ENCODE peak calls at places on chromosomes 3 and 15, in seven cellular contexts. D is stomach, E is esophagus squamous epithelium, X is transverse colon, S is GM12892, H is suprapubic skin, T is adrenal gland. I is an unnamed sample.

GRCh38 chr15:66875588-66876422 is 173.8 kb downstream of the SMAD6 start:
- DNase-seq in E (no peak), X (no peak), H (no peak), D (no peak), S (no peak), T (no peak), I (peak)

GRCh38 chr15:20348900-20349773 is 192.5 kb downstream of the GOLGA6L6 start:
- DNase-seq in E (no peak), X (no peak), H (peak), T (no peak), S (no peak), D (peak), I (no peak)

GRCh38 chr3:119292666-119293065 is 1.5 kb upstream of the ARHGAP31 start:
- DNase-seq in S (peak), X (no peak), T (no peak), D (no peak), H (no peak), E (no peak), I (no peak)

GRCh38 chr3:52423214-52423613 is 21.7 kb downstream of the SEMA3G start:
- DNase-seq in S (no peak), X (no peak), D (no peak), H (peak), E (no peak), T (no peak), I (no peak)

GRCh38 chr3:170233532-170233931 is 11.3 kb downstream of the PRKCI start:
- DNase-seq in X (peak), E (no peak), H (no peak), T (no peak), D (peak), S (no peak), I (no peak)

GRCh38 chr15:71133734-71134464 is 18.6 kb downstream of the THSD4 start:
- DNase-seq in X (no peak), H (no peak), T (peak), S (no peak), E (no peak), D (no peak), I (no peak)

GRCh38 chr3:13343601-13344000 is 76.5 kb downstream of the NUP210 start:
- DNase-seq in D (no peak), X (no peak), H (no peak), S (no peak), T (no peak), E (no peak), I (no peak)

GRCh38 chr3:25433868-25434267 is 5.8 kb downstream of the RARB start:
- DNase-seq in H (no peak), T (peak), E (no peak), D (no peak), X (no peak), S (no peak), I (no peak)

GRCh38 chr15:80514071-80514780 is 110.0 kb downstream of the ARNT2 start:
- DNase-seq in S (no peak), H (no peak), X (no peak), E (no peak), T (no peak), D (no peak), I (no peak)

GRCh38 chr3:133591271-133591742 is 17.8 kb downstream of the CDV3 start:
- DNase-seq in E (no peak), D (no peak), T (no peak), H (no peak), S (no peak), X (no peak), I (no peak)

GRCh38 chr15:82046668-82047492 is 1.1 kb upstream of the MEX3B start:
- DNase-seq in D (peak), T (peak), X (peak), S (peak), E (peak), H (peak), I (peak)
- TF ChIP-seq POLR2A in D (no peak), T (peak), X (peak), S (no peak), E (peak), H (peak), I (no peak)

GRCh38 chr15:39095218-39095879 is 485.5 kb upstream of the THBS1 start:
- DNase-seq in H (no peak), E (no peak), T (no peak), X (no peak), S (no peak), D (no peak), I (no peak)

GRCh38 chr15:39100106-39100505 is 480.8 kb upstream of the THBS1 start:
- DNase-seq in D (no peak), H (no peak), X (no peak), T (no peak), E (no peak), S (no peak), I (no peak)

GRCh38 chr15:39099524-39099923 is 481.4 kb upstream of the THBS1 start:
- DNase-seq in E (no peak), T (no peak), D (no peak), S (no peak), X (no peak), H (no peak), I (no peak)

GRCh38 chr15:39094116-39094515 is 486.8 kb upstream of the THBS1 start:
- DNase-seq in T (no peak), X (no peak), H (no peak), S (no peak), E (no peak), D (no peak), I (no peak)

GRCh38 chr15:39096608-39097007 is 484.3 kb upstream of the THBS1 start:
- DNase-seq in S (no peak), D (no peak), X (no peak), H (no peak), T (no peak), E (no peak), I (no peak)
- TF ChIP-seq POLR2A in S (no peak), D (no peak), X (no peak), H (no peak), T (no peak), E (no peak), I (no peak)

DNA sequence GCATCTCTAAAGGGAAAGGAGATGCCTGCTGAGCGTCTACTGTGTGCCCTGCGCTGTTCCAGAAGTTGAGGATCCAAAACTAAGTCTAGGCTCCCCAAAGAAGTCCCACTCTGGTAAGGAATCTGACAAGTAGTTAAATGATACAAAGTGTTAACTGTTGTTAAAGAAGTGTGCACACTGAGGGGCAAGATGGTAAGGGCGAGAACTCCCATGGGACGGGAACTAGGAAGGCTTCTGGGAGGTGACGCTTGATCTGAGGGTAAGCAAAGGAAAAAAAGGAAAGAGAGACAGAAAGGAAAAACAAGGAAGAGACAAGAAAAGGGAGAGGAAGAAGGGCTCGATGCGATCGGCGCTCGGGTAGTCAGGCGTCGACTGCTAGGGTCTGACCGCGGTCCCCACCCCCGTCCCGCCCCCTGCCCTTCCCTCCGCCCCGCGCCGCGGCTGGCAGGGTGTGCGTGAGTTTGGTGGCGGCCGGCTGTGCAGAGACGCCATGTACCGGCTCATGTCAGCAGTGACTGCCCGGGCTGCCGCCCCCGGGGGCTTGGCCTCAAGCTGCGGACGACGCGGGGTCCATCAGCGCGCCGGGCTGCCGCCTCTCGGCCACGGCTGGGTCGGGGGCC is at the start of gene LACTB:
- DNase-seq in X (peak), S (peak), E (peak), H (peak), D (peak), T (peak), I (peak)
- TF ChIP-seq POLR2A in X (peak), S (peak), E (peak), H (no peak), D (no peak), T (peak), I (no peak)

GRCh38 chr15:55859681-55860080 is 116.7 kb upstream of the PRTG start:
- DNase-seq in E (no peak), S (no peak), T (no peak), H (no peak), X (no peak), D (no peak), I (no peak)
- TF ChIP-seq POLR2A in E (no peak), S (no peak), T (no peak), H (no peak), X (no peak), D (no peak), I (no peak)

GRCh38 chr3:141455603-141456327 is 31.1 kb upstream of the RASA2 start:
- DNase-seq in E (no peak), X (no peak), T (no peak), H (no peak), D (no peak), S (no peak), I (no peak)
- TF ChIP-seq POLR2A in E (no peak), X (no peak), T (no peak), H (no peak), D (no peak), S (no peak), I (no peak)

GRCh38 chr15:101266787-101267186 is 10.5 kb downstream of the SELENOS start:
- DNase-seq in X (no peak), T (no peak), D (no peak), S (no peak), H (no peak), E (no peak), I (peak)

GRCh38 chr15:101272584-101272983 is 4.7 kb downstream of the SELENOS start:
- DNase-seq in H (no peak), X (no peak), E (no peak), S (no peak), T (no peak), D (no peak), I (no peak)

GRCh38 chr15:101267320-101268104 is 9.8 kb downstream of the SELENOS start:
- DNase-seq in H (no peak), E (no peak), D (no peak), S (no peak), X (no peak), T (peak), I (no peak)

GRCh38 chr15:101266034-101266433 is 11.3 kb downstream of the SELENOS start:
- DNase-seq in S (no peak), T (peak), H (no peak), X (no peak), D (no peak), E (no peak), I (peak)

GRCh38 chr15:101269479-101270223 is 7.6 kb downstream of the SELENOS start:
- DNase-seq in E (no peak), D (no peak), S (no peak), H (no peak), X (no peak), T (no peak), I (no peak)
- TF ChIP-seq POLR2A in E (no peak), D (no peak), S (no peak), H (no peak), X (no peak), T (no peak), I (no peak)

GRCh38 chr3:190321789-190322603 is at the start of gene CLDN1:
- DNase-seq in X (peak), D (peak), T (peak), H (peak), E (peak), S (peak), I (peak)
- TF ChIP-seq POLR2A in X (no peak), D (no peak), T (peak), H (no peak), E (peak), S (no peak), I (no peak)

GRCh38 chr15:65344214-65344908 is 33.4 kb downstream of the IGDCC3 start:
- DNase-seq in H (no peak), D (no peak), E (no peak), S (no peak), X (peak), T (no peak), I (no peak)
- TF ChIP-seq POLR2A in H (no peak), D (no peak), E (no peak), S (no peak), X (no peak), T (no peak), I (no peak)

DNA sequence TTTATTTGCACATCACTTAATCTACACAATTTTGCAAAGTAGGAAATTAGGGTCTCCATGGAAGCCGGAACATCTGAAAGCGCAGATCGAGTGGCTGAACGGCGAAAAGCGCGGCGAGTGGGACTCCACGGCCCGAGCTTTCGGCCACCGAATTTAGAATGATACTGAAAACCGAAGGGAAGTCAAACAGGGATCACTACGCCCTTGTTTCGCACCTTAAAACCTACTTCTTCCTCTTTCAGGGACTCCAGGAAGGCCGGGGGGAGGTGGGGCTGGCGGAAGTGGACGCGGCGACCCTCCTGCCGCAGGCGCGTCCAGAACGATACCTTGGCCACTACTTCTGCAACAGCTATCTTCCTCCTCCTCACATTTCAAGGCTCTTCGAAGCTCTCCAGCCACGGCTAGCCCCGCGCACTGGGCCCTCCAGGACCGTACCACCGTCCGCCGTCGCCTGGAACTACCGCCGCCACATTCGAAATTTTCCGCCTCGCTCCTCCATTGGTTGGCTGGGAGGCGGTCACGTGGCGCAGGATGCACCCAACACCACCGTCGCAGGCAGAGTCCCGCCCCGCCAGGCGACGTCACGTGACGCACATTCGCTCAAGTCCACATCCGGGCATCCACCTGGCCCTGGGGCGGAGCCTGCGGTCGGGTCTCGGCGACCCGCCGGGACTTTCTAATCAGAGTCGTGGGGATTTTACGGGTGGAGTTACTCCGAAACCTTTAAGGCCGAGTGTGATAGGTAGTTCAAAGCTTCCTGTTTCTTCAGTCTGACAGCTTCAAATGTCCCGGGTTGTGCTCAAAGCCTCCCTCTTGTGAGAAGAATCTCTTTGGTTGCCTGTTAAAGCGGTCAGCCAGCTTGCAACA is at the start of gene SGO1:
- DNase-seq in E (peak), T (peak), S (peak), D (peak), X (peak), H (peak), I (peak)
- TF ChIP-seq POLR2A in E (peak), T (peak), S (peak), D (no peak), X (peak), H (no peak), I (peak)